ENCODE peak calls at places on chromosomes 13 and 19, in five cellular contexts. One of them, this sample, is unnamed.

GRCh38 chr13:32443111-32443510 is 15.2 kb upstream of the N4BP2L1 start:
- DNase-seq in pancreas: no peak
- DNase-seq in tibial artery: no peak
- DNase-seq in Peyer's patch: peak
- DNase-seq in HFF-Myc: no peak
- DNase-seq in this sample: no peak

GRCh38 chr13:78657699-78658629 is 991 bp downstream of the OBI1 start:
- DNase-seq in pancreas: no peak
- DNase-seq in tibial artery: no peak
- DNase-seq in Peyer's patch: no peak
- DNase-seq in HFF-Myc: no peak
- DNase-seq in this sample: no peak

GRCh38 chr13:76703621-76704020 is 182.6 kb downstream of the KCTD12 start:
- DNase-seq in pancreas: no peak
- DNase-seq in tibial artery: no peak
- DNase-seq in Peyer's patch: no peak
- DNase-seq in HFF-Myc: no peak
- DNase-seq in this sample: no peak

GRCh38 chr19:37954421-37954874 is 47.4 kb downstream of the SIPA1L3 start:
- DNase-seq in pancreas: no peak
- DNase-seq in tibial artery: no peak
- DNase-seq in Peyer's patch: no peak
- DNase-seq in HFF-Myc: no peak
- DNase-seq in this sample: no peak

GRCh38 chr13:95113601-95114000 is 187.7 kb downstream of the ABCC4 start:
- DNase-seq in pancreas: no peak
- DNase-seq in tibial artery: no peak
- DNase-seq in Peyer's patch: no peak
- DNase-seq in HFF-Myc: no peak
- DNase-seq in this sample: no peak

GRCh38 chr19:47487551-47488515 is 3.8 kb upstream of the KPTN start:
- DNase-seq in pancreas: peak
- DNase-seq in tibial artery: no peak
- DNase-seq in Peyer's patch: no peak
- DNase-seq in HFF-Myc: no peak
- DNase-seq in this sample: no peak

GRCh38 chr13:23651439-23651838 is 81.2 kb downstream of the TNFRSF19 start:
- DNase-seq in pancreas: no peak
- DNase-seq in tibial artery: no peak
- DNase-seq in Peyer's patch: no peak
- DNase-seq in HFF-Myc: no peak
- DNase-seq in this sample: no peak

GRCh38 chr19:2984196-2984490 is 6.8 kb downstream of the TLE6 start:
- DNase-seq in pancreas: no peak
- DNase-seq in tibial artery: no peak
- DNase-seq in Peyer's patch: no peak
- DNase-seq in HFF-Myc: no peak
- DNase-seq in this sample: no peak

GRCh38 chr19:10510301-10510802 is 6.9 kb downstream of the S1PR5 start:
- DNase-seq in pancreas: peak
- DNase-seq in tibial artery: no peak
- DNase-seq in Peyer's patch: peak
- DNase-seq in HFF-Myc: no peak
- DNase-seq in this sample: peak

GRCh38 chr13:109517516-109517915 is 268.9 kb downstream of the IRS2 start:
- DNase-seq in pancreas: no peak
- DNase-seq in tibial artery: no peak
- DNase-seq in Peyer's patch: no peak
- DNase-seq in HFF-Myc: no peak
- DNase-seq in this sample: no peak

GRCh38 chr13:24834902-24835510 is 71.0 kb downstream of the RNF17 start:
- DNase-seq in pancreas: peak
- DNase-seq in tibial artery: no peak
- DNase-seq in Peyer's patch: no peak
- DNase-seq in HFF-Myc: no peak
- DNase-seq in this sample: no peak

GRCh38 chr13:38872693-38873092 is 117.9 kb downstream of the STOML3 start:
- DNase-seq in pancreas: no peak
- DNase-seq in tibial artery: no peak
- DNase-seq in Peyer's patch: no peak
- DNase-seq in HFF-Myc: no peak
- DNase-seq in this sample: no peak

GRCh38 chr19:53865918-53866696 is 1.6 kb upstream of the MYADM start:
- DNase-seq in pancreas: peak
- DNase-seq in tibial artery: peak
- DNase-seq in Peyer's patch: peak
- DNase-seq in HFF-Myc: no peak
- DNase-seq in this sample: peak

GRCh38 chr13:97148894-97149293 is 73.2 kb upstream of the MBNL2 start:
- DNase-seq in pancreas: no peak
- DNase-seq in tibial artery: no peak
- DNase-seq in Peyer's patch: no peak
- DNase-seq in HFF-Myc: no peak
- DNase-seq in this sample: no peak

GRCh38 chr13:51793570-51794273 is 10.2 kb downstream of the DHRS12 start:
- DNase-seq in pancreas: no peak
- DNase-seq in tibial artery: no peak
- DNase-seq in Peyer's patch: peak
- DNase-seq in HFF-Myc: peak
- DNase-seq in this sample: no peak

GRCh38 chr13:39273953-39274352 is 235.7 kb downstream of the NHLRC3 start:
- DNase-seq in pancreas: no peak
- DNase-seq in tibial artery: no peak
- DNase-seq in Peyer's patch: no peak
- DNase-seq in HFF-Myc: no peak
- DNase-seq in this sample: no peak

GRCh38 chr19:17671906-17672305 is 16.2 kb downstream of the UNC13A start:
- DNase-seq in pancreas: no peak
- DNase-seq in tibial artery: no peak
- DNase-seq in Peyer's patch: no peak
- DNase-seq in HFF-Myc: no peak
- DNase-seq in this sample: no peak

GRCh38 chr13:21075303-21076264 is 14.2 kb upstream of the LATS2 start:
- DNase-seq in pancreas: peak
- DNase-seq in tibial artery: no peak
- DNase-seq in Peyer's patch: no peak
- DNase-seq in HFF-Myc: no peak
- DNase-seq in this sample: peak

GRCh38 chr19:37401078-37401477 is 30.2 kb downstream of the ZNF527 start:
- DNase-seq in pancreas: no peak
- DNase-seq in tibial artery: no peak
- DNase-seq in Peyer's patch: no peak
- DNase-seq in HFF-Myc: no peak
- DNase-seq in this sample: no peak

GRCh38 chr13:39013462-39013861 is 22.8 kb upstream of the STOML3 start:
- DNase-seq in pancreas: no peak
- DNase-seq in tibial artery: no peak
- DNase-seq in Peyer's patch: no peak
- DNase-seq in HFF-Myc: no peak
- DNase-seq in this sample: no peak

GRCh38 chr13:90414691-90415596 is 932.5 kb upstream of the MIR17HG start:
- DNase-seq in pancreas: no peak
- DNase-seq in tibial artery: no peak
- DNase-seq in Peyer's patch: no peak
- DNase-seq in HFF-Myc: peak
- DNase-seq in this sample: no peak

GRCh38 chr13:31629085-31629785 is 110.1 kb upstream of the RXFP2 start:
- DNase-seq in pancreas: no peak
- DNase-seq in tibial artery: no peak
- DNase-seq in Peyer's patch: no peak
- DNase-seq in HFF-Myc: no peak
- DNase-seq in this sample: no peak

GRCh38 chr13:82758056-82758455 is 1124.2 kb downstream of the SLITRK1 start:
- DNase-seq in pancreas: no peak
- DNase-seq in tibial artery: no peak
- DNase-seq in Peyer's patch: no peak
- DNase-seq in HFF-Myc: peak
- DNase-seq in this sample: no peak

GRCh38 chr13:24042710-24043440 is 117.6 kb upstream of the SPATA13 start:
- DNase-seq in pancreas: no peak
- DNase-seq in tibial artery: no peak
- DNase-seq in Peyer's patch: no peak
- DNase-seq in HFF-Myc: no peak
- DNase-seq in this sample: no peak

GRCh38 chr19:9796113-9796773 is 22.6 kb downstream of the FBXL12 start:
- DNase-seq in pancreas: peak
- DNase-seq in tibial artery: peak
- DNase-seq in Peyer's patch: peak
- DNase-seq in HFF-Myc: peak
- DNase-seq in this sample: peak

DNA sequence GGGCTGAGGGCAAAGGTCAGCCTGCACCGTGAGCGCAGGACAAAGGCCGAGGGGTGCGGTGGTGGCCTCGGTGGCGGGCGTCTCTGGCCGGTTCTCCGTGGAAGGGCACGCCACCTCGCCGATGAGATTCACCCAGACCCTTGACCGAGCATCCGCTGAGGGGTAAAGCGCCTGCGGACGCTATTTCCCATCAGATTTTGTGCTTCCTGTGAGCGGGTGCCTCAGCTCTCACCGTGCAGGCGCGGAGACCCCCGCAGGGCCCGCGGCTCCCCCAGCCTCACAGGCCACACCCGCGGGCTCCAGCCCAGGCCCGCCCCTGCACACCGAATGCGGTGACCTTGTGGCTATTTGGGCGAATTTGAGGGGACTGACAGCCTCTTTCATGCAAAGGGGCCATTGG is 348.0 kb downstream of the TEX29 start:
- DNase-seq in pancreas: no peak
- DNase-seq in tibial artery: no peak
- DNase-seq in Peyer's patch: no peak
- DNase-seq in HFF-Myc: no peak
- DNase-seq in this sample: peak
- TF ChIP-seq CTCF in pancreas: no peak
- TF ChIP-seq CTCF in tibial artery: no peak
- TF ChIP-seq CTCF in Peyer's patch: no peak
- TF ChIP-seq CTCF in HFF-Myc: no peak
- TF ChIP-seq CTCF in this sample: no peak

GRCh38 chr19:435707-436412 is 25.0 kb downstream of the SHC2 start:
- DNase-seq in pancreas: peak
- DNase-seq in tibial artery: no peak
- DNase-seq in Peyer's patch: no peak
- DNase-seq in HFF-Myc: no peak
- DNase-seq in this sample: no peak

GRCh38 chr19:435056-435706 is 25.7 kb downstream of the SHC2 start:
- DNase-seq in pancreas: peak
- DNase-seq in tibial artery: no peak
- DNase-seq in Peyer's patch: no peak
- DNase-seq in HFF-Myc: no peak
- DNase-seq in this sample: no peak

GRCh38 chr19:436413-436950 is 24.4 kb downstream of the SHC2 start:
- DNase-seq in pancreas: peak
- DNase-seq in tibial artery: no peak
- DNase-seq in Peyer's patch: no peak
- DNase-seq in HFF-Myc: no peak
- DNase-seq in this sample: no peak

GRCh38 chr19:437027-437426 is 23.8 kb downstream of the SHC2 start:
- DNase-seq in pancreas: no peak
- DNase-seq in tibial artery: no peak
- DNase-seq in Peyer's patch: no peak
- DNase-seq in HFF-Myc: no peak
- DNase-seq in this sample: no peak

GRCh38 chr19:434152-434960 is 25.4 kb upstream of the C2CD4C start:
- DNase-seq in pancreas: peak
- DNase-seq in tibial artery: no peak
- DNase-seq in Peyer's patch: no peak
- DNase-seq in HFF-Myc: no peak
- DNase-seq in this sample: no peak
- TF ChIP-seq CTCF in pancreas: no peak
- TF ChIP-seq CTCF in tibial artery: no peak
- TF ChIP-seq CTCF in Peyer's patch: no peak
- TF ChIP-seq CTCF in HFF-Myc: no peak
- TF ChIP-seq CTCF in this sample: no peak

DNA sequence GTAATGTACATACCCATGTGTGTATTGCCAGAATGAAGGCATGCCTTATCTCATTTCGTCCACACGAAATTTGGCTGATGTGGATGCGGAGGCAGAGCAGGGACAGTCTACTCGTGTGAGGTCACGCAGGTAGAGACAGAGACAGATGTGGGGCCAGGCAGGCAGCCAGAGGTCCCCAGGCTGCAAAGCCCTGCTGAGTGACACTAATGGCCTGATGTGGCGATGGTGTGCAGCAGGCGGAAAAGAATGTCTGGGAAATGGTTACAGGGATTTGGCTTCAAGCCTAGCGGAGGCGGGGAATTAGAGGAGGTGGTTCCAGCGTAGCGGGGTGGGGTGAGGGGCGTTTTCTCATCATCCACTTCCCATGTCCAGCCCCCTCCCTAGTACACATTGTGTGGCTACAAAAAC is 4.2 kb upstream of the IZUMO2 start:
- DNase-seq in pancreas: peak
- DNase-seq in tibial artery: no peak
- DNase-seq in Peyer's patch: no peak
- DNase-seq in HFF-Myc: no peak
- DNase-seq in this sample: no peak
- TF ChIP-seq CTCF in pancreas: no peak
- TF ChIP-seq CTCF in tibial artery: no peak
- TF ChIP-seq CTCF in Peyer's patch: no peak
- TF ChIP-seq CTCF in HFF-Myc: no peak
- TF ChIP-seq CTCF in this sample: no peak

GRCh38 chr13:74466015-74466414 is 331.8 kb upstream of the KLF12 start:
- DNase-seq in pancreas: no peak
- DNase-seq in tibial artery: no peak
- DNase-seq in Peyer's patch: no peak
- DNase-seq in HFF-Myc: no peak
- DNase-seq in this sample: no peak
- TF ChIP-seq CTCF in pancreas: no peak
- TF ChIP-seq CTCF in tibial artery: no peak
- TF ChIP-seq CTCF in Peyer's patch: no peak
- TF ChIP-seq CTCF in HFF-Myc: no peak
- TF ChIP-seq CTCF in this sample: no peak

GRCh38 chr19:19139876-19140229 is 1.6 kb upstream of the TMEM161A start:
- DNase-seq in pancreas: no peak
- DNase-seq in tibial artery: no peak
- DNase-seq in Peyer's patch: no peak
- DNase-seq in HFF-Myc: no peak
- DNase-seq in this sample: no peak
- TF ChIP-seq CTCF in pancreas: no peak
- TF ChIP-seq CTCF in tibial artery: no peak
- TF ChIP-seq CTCF in Peyer's patch: no peak
- TF ChIP-seq CTCF in HFF-Myc: no peak
- TF ChIP-seq CTCF in this sample: no peak

GRCh38 chr19:5309438-5310204 is 31.0 kb downstream of the PTPRS start:
- DNase-seq in pancreas: no peak
- DNase-seq in tibial artery: no peak
- DNase-seq in Peyer's patch: no peak
- DNase-seq in HFF-Myc: no peak
- DNase-seq in this sample: no peak
- TF ChIP-seq CTCF in pancreas: no peak
- TF ChIP-seq CTCF in tibial artery: no peak
- TF ChIP-seq CTCF in Peyer's patch: no peak
- TF ChIP-seq CTCF in HFF-Myc: no peak
- TF ChIP-seq CTCF in this sample: no peak